ENCODE peak calls at places on chromosomes 7 and 10, in ten cellular contexts. One of them, this sample, is unnamed.

GRCh38 chr10:112379635-112380296 is 5.8 kb downstream of the ACSL5 start:
- DNase-seq in AG04449: no peak
- DNase-seq in endothelial cell: no peak
- DNase-seq in NCI-H2081: no peak
- DNase-seq in activated CD8-positive, alpha-beta memory T cell treated with anti-CD3 and anti-CD28 coated beads, Interleukin-2, amount 50 U/mL, for 4 hours: no peak
- DNase-seq in Daoy: peak
- DNase-seq in stomach: no peak
- DNase-seq in uterus: no peak
- DNase-seq in germinal center: no peak
- DNase-seq in dermis blood vessel endothelial cell: peak
- DNase-seq in this sample: no peak

GRCh38 chr7:2758673-2759603 is 70.9 kb downstream of the AMZ1 start:
- DNase-seq in germinal center: no peak
- DNase-seq in Daoy: no peak
- DNase-seq in AG04449: no peak
- DNase-seq in NCI-H2081: no peak
- DNase-seq in uterus: no peak
- DNase-seq in stomach: no peak
- DNase-seq in activated CD8-positive, alpha-beta memory T cell treated with anti-CD3 and anti-CD28 coated beads, Interleukin-2, amount 50 U/mL, for 4 hours: no peak
- DNase-seq in endothelial cell: no peak
- DNase-seq in dermis blood vessel endothelial cell: no peak
- DNase-seq in this sample: no peak

GRCh38 chr10:28954211-28954610 is 276.9 kb downstream of the BAMBI start:
- DNase-seq in Daoy: no peak
- DNase-seq in activated CD8-positive, alpha-beta memory T cell treated with anti-CD3 and anti-CD28 coated beads, Interleukin-2, amount 50 U/mL, for 4 hours: no peak
- DNase-seq in NCI-H2081: no peak
- DNase-seq in uterus: no peak
- DNase-seq in germinal center: no peak
- DNase-seq in AG04449: no peak
- DNase-seq in dermis blood vessel endothelial cell: no peak
- DNase-seq in endothelial cell: no peak
- DNase-seq in stomach: no peak
- DNase-seq in this sample: no peak

GRCh38 chr10:60423920-60424319 is 34.2 kb upstream of the ANK3 start:
- DNase-seq in activated CD8-positive, alpha-beta memory T cell treated with anti-CD3 and anti-CD28 coated beads, Interleukin-2, amount 50 U/mL, for 4 hours: no peak
- DNase-seq in uterus: no peak
- DNase-seq in dermis blood vessel endothelial cell: no peak
- DNase-seq in AG04449: no peak
- DNase-seq in Daoy: peak
- DNase-seq in germinal center: no peak
- DNase-seq in endothelial cell: no peak
- DNase-seq in NCI-H2081: no peak
- DNase-seq in stomach: no peak
- DNase-seq in this sample: no peak

GRCh38 chr10:43970747-43971146 is 322.1 kb upstream of the ZNF32 start:
- DNase-seq in endothelial cell: no peak
- DNase-seq in dermis blood vessel endothelial cell: peak
- DNase-seq in activated CD8-positive, alpha-beta memory T cell treated with anti-CD3 and anti-CD28 coated beads, Interleukin-2, amount 50 U/mL, for 4 hours: no peak
- DNase-seq in germinal center: no peak
- DNase-seq in Daoy: no peak
- DNase-seq in AG04449: no peak
- DNase-seq in uterus: no peak
- DNase-seq in NCI-H2081: no peak
- DNase-seq in stomach: no peak
- DNase-seq in this sample: no peak

GRCh38 chr10:18100664-18101063 is 39.6 kb upstream of the CACNB2 start:
- DNase-seq in dermis blood vessel endothelial cell: no peak
- DNase-seq in activated CD8-positive, alpha-beta memory T cell treated with anti-CD3 and anti-CD28 coated beads, Interleukin-2, amount 50 U/mL, for 4 hours: no peak
- DNase-seq in germinal center: no peak
- DNase-seq in NCI-H2081: no peak
- DNase-seq in stomach: no peak
- DNase-seq in Daoy: no peak
- DNase-seq in uterus: no peak
- DNase-seq in AG04449: no peak
- DNase-seq in endothelial cell: no peak
- DNase-seq in this sample: peak

GRCh38 chr7:74479066-74479781 is 25.5 kb downstream of the GTF2IRD1 start:
- DNase-seq in dermis blood vessel endothelial cell: peak
- DNase-seq in Daoy: peak
- DNase-seq in uterus: peak
- DNase-seq in activated CD8-positive, alpha-beta memory T cell treated with anti-CD3 and anti-CD28 coated beads, Interleukin-2, amount 50 U/mL, for 4 hours: no peak
- DNase-seq in endothelial cell: no peak
- DNase-seq in germinal center: no peak
- DNase-seq in NCI-H2081: peak
- DNase-seq in AG04449: no peak
- DNase-seq in stomach: peak
- DNase-seq in this sample: peak

GRCh38 chr10:77056650-77057049 is 581.0 kb downstream of the KCNMA1 start:
- DNase-seq in stomach: no peak
- DNase-seq in AG04449: no peak
- DNase-seq in dermis blood vessel endothelial cell: no peak
- DNase-seq in activated CD8-positive, alpha-beta memory T cell treated with anti-CD3 and anti-CD28 coated beads, Interleukin-2, amount 50 U/mL, for 4 hours: no peak
- DNase-seq in Daoy: no peak
- DNase-seq in uterus: no peak
- DNase-seq in NCI-H2081: no peak
- DNase-seq in endothelial cell: no peak
- DNase-seq in germinal center: no peak
- DNase-seq in this sample: no peak

GRCh38 chr7:16422100-16422430 is 727 bp upstream of the CRPPA start:
- DNase-seq in uterus: no peak
- DNase-seq in germinal center: no peak
- DNase-seq in endothelial cell: no peak
- DNase-seq in dermis blood vessel endothelial cell: no peak
- DNase-seq in activated CD8-positive, alpha-beta memory T cell treated with anti-CD3 and anti-CD28 coated beads, Interleukin-2, amount 50 U/mL, for 4 hours: no peak
- DNase-seq in NCI-H2081: no peak
- DNase-seq in Daoy: no peak
- DNase-seq in AG04449: no peak
- DNase-seq in stomach: no peak
- DNase-seq in this sample: peak

GRCh38 chr10:124678566-124679240 is 65.5 kb downstream of the FAM53B start:
- DNase-seq in Daoy: no peak
- DNase-seq in endothelial cell: no peak
- DNase-seq in activated CD8-positive, alpha-beta memory T cell treated with anti-CD3 and anti-CD28 coated beads, Interleukin-2, amount 50 U/mL, for 4 hours: no peak
- DNase-seq in stomach: no peak
- DNase-seq in dermis blood vessel endothelial cell: no peak
- DNase-seq in germinal center: no peak
- DNase-seq in AG04449: no peak
- DNase-seq in uterus: no peak
- DNase-seq in NCI-H2081: no peak
- DNase-seq in this sample: no peak

GRCh38 chr7:25083201-25083600 is 41.9 kb downstream of the CYCS start:
- DNase-seq in NCI-H2081: no peak
- DNase-seq in activated CD8-positive, alpha-beta memory T cell treated with anti-CD3 and anti-CD28 coated beads, Interleukin-2, amount 50 U/mL, for 4 hours: no peak
- DNase-seq in endothelial cell: no peak
- DNase-seq in germinal center: no peak
- DNase-seq in Daoy: peak
- DNase-seq in stomach: no peak
- DNase-seq in dermis blood vessel endothelial cell: no peak
- DNase-seq in uterus: no peak
- DNase-seq in AG04449: no peak
- DNase-seq in this sample: no peak

GRCh38 chr10:71779641-71780040 is 6.3 kb upstream of the VSIR start:
- DNase-seq in dermis blood vessel endothelial cell: no peak
- DNase-seq in NCI-H2081: no peak
- DNase-seq in Daoy: no peak
- DNase-seq in germinal center: no peak
- DNase-seq in uterus: no peak
- DNase-seq in activated CD8-positive, alpha-beta memory T cell treated with anti-CD3 and anti-CD28 coated beads, Interleukin-2, amount 50 U/mL, for 4 hours: no peak
- DNase-seq in stomach: no peak
- DNase-seq in AG04449: no peak
- DNase-seq in endothelial cell: no peak
- DNase-seq in this sample: no peak

GRCh38 chr10:31458974-31459373 is 140.0 kb downstream of the ZEB1 start:
- DNase-seq in uterus: no peak
- DNase-seq in NCI-H2081: no peak
- DNase-seq in activated CD8-positive, alpha-beta memory T cell treated with anti-CD3 and anti-CD28 coated beads, Interleukin-2, amount 50 U/mL, for 4 hours: no peak
- DNase-seq in Daoy: no peak
- DNase-seq in dermis blood vessel endothelial cell: no peak
- DNase-seq in germinal center: no peak
- DNase-seq in stomach: no peak
- DNase-seq in AG04449: no peak
- DNase-seq in endothelial cell: no peak
- DNase-seq in this sample: no peak

GRCh38 chr7:37705976-37706375 is 22.4 kb downstream of the GPR141 start:
- DNase-seq in endothelial cell: no peak
- DNase-seq in activated CD8-positive, alpha-beta memory T cell treated with anti-CD3 and anti-CD28 coated beads, Interleukin-2, amount 50 U/mL, for 4 hours: no peak
- DNase-seq in AG04449: no peak
- DNase-seq in uterus: no peak
- DNase-seq in stomach: no peak
- DNase-seq in germinal center: no peak
- DNase-seq in NCI-H2081: no peak
- DNase-seq in dermis blood vessel endothelial cell: no peak
- DNase-seq in Daoy: no peak
- DNase-seq in this sample: no peak

GRCh38 chr10:93542358-93542791 is 24.1 kb upstream of the FFAR4 start:
- DNase-seq in uterus: peak
- DNase-seq in Daoy: peak
- DNase-seq in AG04449: no peak
- DNase-seq in stomach: peak
- DNase-seq in germinal center: no peak
- DNase-seq in dermis blood vessel endothelial cell: peak
- DNase-seq in NCI-H2081: no peak
- DNase-seq in activated CD8-positive, alpha-beta memory T cell treated with anti-CD3 and anti-CD28 coated beads, Interleukin-2, amount 50 U/mL, for 4 hours: no peak
- DNase-seq in endothelial cell: peak
- DNase-seq in this sample: peak

GRCh38 chr7:33062782-33063443 is 337 bp upstream of the NT5C3A start:
- DNase-seq in AG04449: peak
- DNase-seq in dermis blood vessel endothelial cell: peak
- DNase-seq in activated CD8-positive, alpha-beta memory T cell treated with anti-CD3 and anti-CD28 coated beads, Interleukin-2, amount 50 U/mL, for 4 hours: peak
- DNase-seq in NCI-H2081: peak
- DNase-seq in stomach: peak
- DNase-seq in Daoy: peak
- DNase-seq in germinal center: peak
- DNase-seq in endothelial cell: peak
- DNase-seq in uterus: peak
- DNase-seq in this sample: peak

GRCh38 chr7:65265959-65266519 is 107.6 kb upstream of the ZNF92 start:
- DNase-seq in dermis blood vessel endothelial cell: no peak
- DNase-seq in endothelial cell: no peak
- DNase-seq in AG04449: no peak
- DNase-seq in activated CD8-positive, alpha-beta memory T cell treated with anti-CD3 and anti-CD28 coated beads, Interleukin-2, amount 50 U/mL, for 4 hours: no peak
- DNase-seq in uterus: no peak
- DNase-seq in Daoy: no peak
- DNase-seq in stomach: no peak
- DNase-seq in germinal center: no peak
- DNase-seq in NCI-H2081: no peak
- DNase-seq in this sample: no peak

GRCh38 chr10:66983482-66983818 is 57.6 kb downstream of the LRRTM3 start:
- DNase-seq in germinal center: no peak
- DNase-seq in Daoy: no peak
- DNase-seq in dermis blood vessel endothelial cell: no peak
- DNase-seq in NCI-H2081: no peak
- DNase-seq in activated CD8-positive, alpha-beta memory T cell treated with anti-CD3 and anti-CD28 coated beads, Interleukin-2, amount 50 U/mL, for 4 hours: no peak
- DNase-seq in uterus: no peak
- DNase-seq in AG04449: no peak
- DNase-seq in stomach: peak
- DNase-seq in endothelial cell: no peak
- DNase-seq in this sample: no peak

GRCh38 chr7:155665957-155666287 is 21.5 kb downstream of the RBM33 start:
- DNase-seq in uterus: no peak
- DNase-seq in activated CD8-positive, alpha-beta memory T cell treated with anti-CD3 and anti-CD28 coated beads, Interleukin-2, amount 50 U/mL, for 4 hours: no peak
- DNase-seq in AG04449: peak
- DNase-seq in germinal center: no peak
- DNase-seq in endothelial cell: no peak
- DNase-seq in Daoy: peak
- DNase-seq in NCI-H2081: no peak
- DNase-seq in stomach: no peak
- DNase-seq in dermis blood vessel endothelial cell: peak
- DNase-seq in this sample: peak

GRCh38 chr10:97019213-97019844 is 166.4 kb downstream of the SLIT1 start:
- DNase-seq in germinal center: no peak
- DNase-seq in NCI-H2081: no peak
- DNase-seq in dermis blood vessel endothelial cell: no peak
- DNase-seq in uterus: no peak
- DNase-seq in AG04449: no peak
- DNase-seq in activated CD8-positive, alpha-beta memory T cell treated with anti-CD3 and anti-CD28 coated beads, Interleukin-2, amount 50 U/mL, for 4 hours: no peak
- DNase-seq in endothelial cell: no peak
- DNase-seq in stomach: no peak
- DNase-seq in Daoy: no peak
- DNase-seq in this sample: no peak

GRCh38 chr7:142303650-142304049 is 45.8 kb upstream of the PRSS58 start:
- DNase-seq in AG04449: no peak
- DNase-seq in endothelial cell: peak
- DNase-seq in stomach: no peak
- DNase-seq in NCI-H2081: peak
- DNase-seq in dermis blood vessel endothelial cell: peak
- DNase-seq in germinal center: peak
- DNase-seq in Daoy: peak
- DNase-seq in uterus: no peak
- DNase-seq in activated CD8-positive, alpha-beta memory T cell treated with anti-CD3 and anti-CD28 coated beads, Interleukin-2, amount 50 U/mL, for 4 hours: no peak
- DNase-seq in this sample: no peak

GRCh38 chr10:78953124-78954008 is 115.4 kb upstream of the ZMIZ1 start:
- DNase-seq in AG04449: no peak
- DNase-seq in NCI-H2081: no peak
- DNase-seq in endothelial cell: no peak
- DNase-seq in germinal center: no peak
- DNase-seq in activated CD8-positive, alpha-beta memory T cell treated with anti-CD3 and anti-CD28 coated beads, Interleukin-2, amount 50 U/mL, for 4 hours: no peak
- DNase-seq in uterus: peak
- DNase-seq in dermis blood vessel endothelial cell: no peak
- DNase-seq in stomach: no peak
- DNase-seq in Daoy: peak
- DNase-seq in this sample: peak

GRCh38 chr7:141055146-141055545 is 18.7 kb upstream of the TMEM178B start:
- DNase-seq in AG04449: no peak
- DNase-seq in endothelial cell: no peak
- DNase-seq in germinal center: no peak
- DNase-seq in stomach: no peak
- DNase-seq in Daoy: no peak
- DNase-seq in dermis blood vessel endothelial cell: no peak
- DNase-seq in activated CD8-positive, alpha-beta memory T cell treated with anti-CD3 and anti-CD28 coated beads, Interleukin-2, amount 50 U/mL, for 4 hours: no peak
- DNase-seq in NCI-H2081: no peak
- DNase-seq in uterus: no peak
- DNase-seq in this sample: no peak

GRCh38 chr7:139762886-139763285 is 14.9 kb downstream of the HIPK2 start:
- DNase-seq in NCI-H2081: no peak
- DNase-seq in germinal center: no peak
- DNase-seq in Daoy: peak
- DNase-seq in endothelial cell: no peak
- DNase-seq in activated CD8-positive, alpha-beta memory T cell treated with anti-CD3 and anti-CD28 coated beads, Interleukin-2, amount 50 U/mL, for 4 hours: no peak
- DNase-seq in AG04449: no peak
- DNase-seq in uterus: no peak
- DNase-seq in dermis blood vessel endothelial cell: peak
- DNase-seq in stomach: no peak
- DNase-seq in this sample: peak

GRCh38 chr10:78514459-78514858 is 480.8 kb downstream of the RPS24 start:
- DNase-seq in endothelial cell: no peak
- DNase-seq in dermis blood vessel endothelial cell: no peak
- DNase-seq in activated CD8-positive, alpha-beta memory T cell treated with anti-CD3 and anti-CD28 coated beads, Interleukin-2, amount 50 U/mL, for 4 hours: no peak
- DNase-seq in NCI-H2081: no peak
- DNase-seq in uterus: no peak
- DNase-seq in germinal center: no peak
- DNase-seq in stomach: no peak
- DNase-seq in Daoy: no peak
- DNase-seq in AG04449: no peak
- DNase-seq in this sample: no peak

GRCh38 chr7:66379761-66380160 is 174.6 kb downstream of the TPST1 start:
- DNase-seq in NCI-H2081: no peak
- DNase-seq in uterus: no peak
- DNase-seq in endothelial cell: no peak
- DNase-seq in dermis blood vessel endothelial cell: peak
- DNase-seq in germinal center: no peak
- DNase-seq in Daoy: peak
- DNase-seq in stomach: no peak
- DNase-seq in AG04449: no peak
- DNase-seq in activated CD8-positive, alpha-beta memory T cell treated with anti-CD3 and anti-CD28 coated beads, Interleukin-2, amount 50 U/mL, for 4 hours: no peak
- DNase-seq in this sample: peak

GRCh38 chr10:36779238-36779846 is 346.1 kb upstream of the ANKRD30A start:
- DNase-seq in NCI-H2081: peak
- DNase-seq in AG04449: peak
- DNase-seq in Daoy: peak
- DNase-seq in endothelial cell: peak
- DNase-seq in germinal center: no peak
- DNase-seq in uterus: peak
- DNase-seq in activated CD8-positive, alpha-beta memory T cell treated with anti-CD3 and anti-CD28 coated beads, Interleukin-2, amount 50 U/mL, for 4 hours: no peak
- DNase-seq in stomach: no peak
- DNase-seq in dermis blood vessel endothelial cell: peak
- DNase-seq in this sample: peak

This sample was measured in fibroblast of gingiva.